ENCODE peak calls at places on chromosomes 5 and 9, in six cellular contexts. R is PC-3; Y is left ventricle myocardium inferior; W is kidney; D is MM.1S; U is CD8-positive, alpha-beta T cell. I is an unnamed sample.

GRCh38 chr5:124789104-124789605 is 42.7 kb upstream of the ZNF608 start:
- DNase-seq in R (peak), Y (no peak), W (no peak), D (no peak), U (no peak), I (no peak)

GRCh38 chr5:76819851-76820280 is 1.0 kb downstream of the F2RL1 start:
- DNase-seq in R (no peak), Y (peak), W (peak), D (no peak), U (no peak), I (peak)

GRCh38 chr5:10987291-10987806 is 226.3 kb upstream of the DAP start:
- DNase-seq in R (no peak), Y (no peak), W (no peak), D (no peak), U (no peak), I (no peak)

GRCh38 chr5:17056056-17056690 is 120.1 kb upstream of the MYO10 start:
- DNase-seq in R (peak), Y (no peak), W (no peak), D (no peak), U (no peak), I (peak)

GRCh38 chr5:140632366-140633080 is 452 bp downstream of the CD14 start:
- DNase-seq in R (no peak), Y (peak), W (peak), D (peak), U (no peak), I (peak)

GRCh38 chr9:17075758-17076485 is 58.9 kb upstream of the CNTLN start:
- DNase-seq in R (no peak), Y (no peak), W (no peak), D (no peak), U (no peak), I (no peak)

GRCh38 chr5:176583076-176583475 is 26.9 kb downstream of the GPRIN1 start:
- DNase-seq in R (no peak), Y (no peak), W (no peak), D (no peak), U (no peak), I (no peak)

GRCh38 chr5:166883016-166883415 is 1408.4 kb upstream of the WWC1 start:
- DNase-seq in R (peak), Y (no peak), W (no peak), D (peak), U (no peak), I (no peak)

GRCh38 chr9:114216081-114216480 is 60.7 kb downstream of the COL27A1 start:
- DNase-seq in R (no peak), Y (peak), W (no peak), D (no peak), U (no peak), I (peak)

GRCh38 chr9:18824095-18824666 is 208.8 kb downstream of the SAXO1 start:
- DNase-seq in R (peak), Y (no peak), W (no peak), D (no peak), U (no peak), I (no peak)

GRCh38 chr9:69621735-69622460 is 50.3 kb downstream of the APBA1 start:
- DNase-seq in R (no peak), Y (no peak), W (no peak), D (peak), U (no peak), I (no peak)

GRCh38 chr5:136446565-136446964 is 81.2 kb upstream of the TRPC7 start:
- DNase-seq in R (no peak), Y (no peak), W (no peak), D (no peak), U (no peak), I (no peak)
- TF ChIP-seq CTCF in R (peak), Y (no peak), W (no peak), D (no peak), U (no peak), I (no peak)

DNA sequence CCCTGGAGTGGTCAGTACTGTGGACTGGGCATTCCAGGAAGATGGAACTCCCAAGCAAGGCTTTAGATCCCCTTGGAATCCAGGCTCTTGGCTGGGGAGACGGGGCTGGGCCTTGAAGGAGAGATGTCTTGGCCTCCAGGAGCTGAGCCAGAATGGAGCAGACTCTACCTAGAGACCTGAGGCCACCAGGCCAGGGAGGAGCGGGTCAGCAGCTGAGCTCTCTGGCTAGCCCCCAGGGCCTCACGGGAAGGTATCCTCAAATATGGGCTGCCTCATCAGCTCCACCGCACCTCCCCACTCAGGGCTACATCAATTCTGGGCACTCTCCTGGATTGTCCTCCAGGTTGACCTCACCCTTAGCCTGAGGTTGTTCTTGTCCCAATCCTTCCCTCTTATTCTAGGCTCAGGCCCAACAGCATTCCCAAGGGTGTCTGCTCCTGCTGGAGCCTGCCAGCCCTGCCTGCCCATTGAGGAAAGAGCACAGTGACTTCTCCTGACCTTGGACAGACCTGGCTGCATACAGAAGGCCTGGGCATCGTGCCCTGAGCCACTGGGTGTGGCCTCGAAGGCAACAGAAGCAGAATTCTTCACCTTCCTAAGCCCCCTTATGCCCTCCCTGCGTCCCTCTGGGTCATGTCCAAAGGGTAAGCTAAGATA is 3.0 kb upstream of the PDLIM4 start:
- DNase-seq in R (no peak), Y (peak), W (peak), D (no peak), U (no peak), I (peak)
- H3K27ac ChIP-seq in R (no peak), Y (peak), W (peak), D (no peak), U (no peak), I (no peak)

DNA sequence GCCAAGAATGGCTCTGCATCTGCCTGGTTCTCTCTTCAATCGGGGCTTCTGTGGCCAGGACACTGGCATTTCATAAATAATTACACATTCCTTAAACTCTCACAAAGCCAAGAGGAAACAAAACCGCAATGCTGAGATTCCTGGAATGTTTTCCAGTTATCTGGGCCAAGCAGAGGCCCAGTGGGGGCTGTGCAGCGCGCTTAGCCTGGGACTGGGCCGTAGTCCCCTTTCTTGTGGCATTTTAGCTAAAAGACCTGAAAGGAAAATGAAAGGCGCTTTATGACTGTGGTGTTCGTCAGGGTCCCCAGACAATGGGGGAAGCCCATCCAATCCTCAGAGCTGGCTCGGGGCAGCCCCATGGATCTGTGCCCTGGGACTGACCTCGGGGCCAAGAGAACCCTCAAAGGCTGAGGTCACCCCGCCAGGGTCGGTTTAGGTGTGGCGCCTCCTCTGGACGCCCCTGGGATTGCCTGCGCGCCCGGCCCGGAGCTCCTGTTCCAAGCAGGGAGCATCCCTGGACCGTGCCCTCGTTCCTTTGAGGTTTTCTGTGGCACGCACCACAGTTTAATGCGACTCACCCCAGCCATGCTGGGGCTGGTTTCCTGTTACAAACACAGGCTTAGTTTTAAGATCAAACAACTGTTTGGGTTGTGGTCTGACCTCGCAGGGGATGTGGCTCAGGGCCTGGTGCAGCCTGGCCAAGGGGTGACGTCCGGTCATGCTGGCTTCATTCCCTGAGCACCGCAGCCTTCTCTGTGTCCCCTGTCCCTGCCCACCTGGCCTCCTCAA is 51.5 kb upstream of the NKD2 start:
- DNase-seq in R (peak), Y (no peak), W (peak), D (peak), U (no peak), I (no peak)
- TF ChIP-seq CTCF in R (peak), Y (no peak), W (no peak), D (peak), U (no peak), I (peak)

GRCh38 chr9:38019731-38020130 is 49.3 kb downstream of the SHB start:
- DNase-seq in R (no peak), Y (no peak), W (no peak), D (no peak), U (no peak), I (no peak)

GRCh38 chr9:38018230-38018963 is 50.6 kb downstream of the SHB start:
- DNase-seq in R (no peak), Y (no peak), W (no peak), D (no peak), U (no peak), I (no peak)

GRCh38 chr9:38018964-38019602 is 49.9 kb downstream of the SHB start:
- DNase-seq in R (peak), Y (no peak), W (no peak), D (no peak), U (no peak), I (no peak)

GRCh38 chr9:38022203-38022602 is 46.8 kb downstream of the SHB start:
- DNase-seq in R (no peak), Y (no peak), W (no peak), D (no peak), U (no peak), I (no peak)

DNA sequence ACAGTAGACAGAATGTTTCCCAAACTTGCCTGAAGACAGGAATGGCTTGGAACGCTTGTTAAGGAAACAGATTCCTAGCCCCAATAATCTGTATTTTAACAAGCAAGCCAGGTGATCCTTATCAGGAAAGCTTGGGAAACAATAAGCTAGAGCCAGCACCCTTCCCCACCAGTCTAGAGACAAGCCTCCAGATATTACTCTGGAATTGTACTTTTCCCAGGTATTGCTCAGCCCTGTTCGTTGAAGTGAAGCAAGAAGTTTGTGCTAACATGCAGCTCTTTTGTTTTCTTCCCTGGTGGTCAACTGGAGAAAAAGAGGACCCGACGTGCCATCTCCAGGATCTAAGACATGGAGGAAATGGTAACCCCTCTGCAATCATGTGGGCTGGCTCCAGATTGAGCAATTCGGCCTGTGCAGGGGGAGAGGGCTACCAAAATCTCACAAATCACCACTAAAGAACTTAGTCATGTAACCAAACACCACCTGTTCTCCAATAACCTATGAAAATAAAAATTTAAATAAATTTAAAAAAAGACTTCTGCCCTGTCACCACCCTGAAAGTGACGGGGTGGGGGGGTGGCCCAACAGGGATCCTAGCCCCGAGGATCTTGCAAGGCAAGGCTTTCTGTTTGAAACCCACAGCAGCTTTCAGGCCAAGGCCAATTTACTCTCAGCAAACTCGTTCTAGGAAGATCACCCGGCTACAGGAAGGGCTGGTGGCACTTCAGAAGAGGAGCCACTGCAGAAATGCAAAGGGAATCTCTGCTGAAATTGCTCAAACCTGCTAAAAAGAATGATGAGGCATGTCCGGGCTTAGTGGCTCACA is 48.6 kb downstream of the SHB start:
- DNase-seq in R (no peak), Y (no peak), W (no peak), D (no peak), U (no peak), I (no peak)
- H3K27ac ChIP-seq in R (peak), Y (peak), W (no peak), D (no peak), U (no peak), I (peak)

DNA sequence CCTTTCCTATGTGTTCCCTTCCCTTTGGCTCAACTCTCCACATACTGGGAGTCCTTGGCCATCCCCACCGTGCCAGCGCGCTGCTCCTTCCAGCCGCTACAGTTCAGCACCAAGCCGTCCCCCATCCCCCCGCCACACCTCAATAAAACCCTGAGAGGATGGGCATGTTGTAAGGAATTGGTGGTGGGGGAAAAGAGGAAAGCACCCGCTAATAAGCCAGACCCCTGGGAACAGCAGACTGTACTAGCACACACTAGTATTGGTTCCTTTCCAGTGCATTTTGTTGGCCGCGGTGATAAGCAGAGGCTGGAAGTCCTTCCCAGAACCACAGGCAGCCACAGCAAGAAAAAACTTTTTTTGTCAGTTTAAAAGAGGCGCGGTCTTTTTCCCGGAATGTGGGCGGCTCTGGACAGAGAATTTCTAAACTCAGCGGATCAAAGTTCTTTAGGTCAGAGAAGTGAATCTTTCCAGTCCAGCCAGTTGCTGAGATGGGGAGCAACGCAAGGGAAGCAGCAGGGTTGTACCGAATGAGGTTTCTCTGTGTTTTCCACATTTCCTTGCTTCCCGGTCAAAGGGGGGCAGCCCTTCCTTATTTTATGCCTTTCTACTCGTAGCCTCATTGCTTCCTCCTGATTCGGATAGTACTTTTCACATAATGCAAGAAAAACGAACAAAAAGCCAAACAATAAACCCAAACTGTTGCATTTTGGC is 2.1 kb downstream of the CHSY3 start:
- DNase-seq in R (no peak), Y (no peak), W (no peak), D (no peak), U (no peak), I (peak)
- TF ChIP-seq CTCF in R (no peak), Y (no peak), W (no peak), D (no peak), U (no peak), I (no peak)